ENCODE peak calls at places on chromosomes 16 and 17, in five cellular contexts. One of them, this sample, is unnamed.
A peak's percentile ranks its signal among the peaks of the same experiment; 100 is the strongest.

GRCh38 chr17:42672038-42672437 is 4.8 kb downstream of the PLEKHH3 start:
- DNase-seq in H1: no peak
- DNase-seq in SK-N-SH: no peak
- DNase-seq in GM12878: no peak
- DNase-seq in K562: no peak
- DNase-seq in this sample: no peak

GRCh38 chr17:51228177-51228576 is 31.7 kb downstream of the MBTD1 start:
- DNase-seq in H1: no peak
- DNase-seq in GM12878: no peak
- DNase-seq in SK-N-SH: no peak
- DNase-seq in K562: no peak
- DNase-seq in this sample: no peak

GRCh38 chr16:82653550-82654511 is 27.1 kb downstream of the CDH13 start:
- DNase-seq in K562: no peak
- DNase-seq in GM12878: peak; percentile 90
- DNase-seq in SK-N-SH: no peak
- DNase-seq in H1: no peak
- DNase-seq in this sample: peak; percentile 37

GRCh38 chr16:6861136-6861535 is 471.5 kb upstream of the RBFOX1 start:
- DNase-seq in H1: peak; percentile 13
- DNase-seq in K562: no peak
- DNase-seq in GM12878: no peak
- DNase-seq in SK-N-SH: no peak
- DNase-seq in this sample: no peak

GRCh38 chr17:56581635-56582605 is 11.6 kb upstream of the NOG start:
- DNase-seq in GM12878: no peak
- DNase-seq in K562: no peak
- DNase-seq in SK-N-SH: no peak
- DNase-seq in H1: no peak
- DNase-seq in this sample: no peak

GRCh38 chr17:43676471-43676870 is 14.7 kb upstream of the MEOX1 start:
- DNase-seq in SK-N-SH: no peak
- DNase-seq in GM12878: no peak
- DNase-seq in K562: no peak
- DNase-seq in H1: no peak
- DNase-seq in this sample: no peak

GRCh38 chr17:20256144-20256543 is 211.2 kb downstream of the LGALS9B start:
- DNase-seq in GM12878: no peak
- DNase-seq in H1: no peak
- DNase-seq in K562: no peak
- DNase-seq in SK-N-SH: no peak
- DNase-seq in this sample: no peak

GRCh38 chr17:52709724-52710123 is 551.2 kb upstream of the CA10 start:
- DNase-seq in H1: no peak
- DNase-seq in SK-N-SH: no peak
- DNase-seq in GM12878: no peak
- DNase-seq in K562: no peak
- DNase-seq in this sample: no peak

GRCh38 chr16:49268667-49269066 is 13.0 kb downstream of the CBLN1 start:
- DNase-seq in H1: no peak
- DNase-seq in K562: no peak
- DNase-seq in GM12878: no peak
- DNase-seq in SK-N-SH: no peak
- DNase-seq in this sample: no peak

DNA sequence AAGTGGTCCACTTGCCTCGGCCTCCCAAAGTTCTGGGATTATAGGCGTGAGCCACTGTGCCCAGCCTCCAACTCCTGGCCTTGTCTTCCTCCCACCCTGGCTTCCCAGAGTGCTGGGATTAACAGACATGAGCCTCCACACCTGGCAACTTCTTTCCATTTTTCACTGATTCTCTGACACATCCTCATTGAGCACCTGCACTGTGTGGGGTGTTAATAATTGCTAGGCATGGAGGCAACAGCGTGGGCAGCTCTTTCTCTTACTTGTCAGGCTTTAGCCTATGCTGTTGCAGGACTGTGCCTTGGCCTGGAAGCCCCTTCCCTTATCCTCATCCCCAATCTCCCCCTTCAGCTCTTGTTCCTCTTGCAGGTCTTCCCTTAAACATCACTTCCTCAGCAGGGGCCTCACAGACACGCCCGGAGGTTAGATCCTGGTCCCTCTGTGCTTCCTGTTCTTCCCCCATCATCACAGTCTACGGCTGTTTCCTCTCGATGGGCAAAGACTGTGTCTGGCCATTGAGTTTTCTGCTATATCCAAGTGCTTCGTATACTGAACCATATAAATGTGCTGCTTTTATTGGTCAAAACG is 7.9 kb downstream of the QPRT start:
- DNase-seq in SK-N-SH: no peak
- DNase-seq in K562: no peak
- DNase-seq in GM12878: no peak
- DNase-seq in H1: no peak
- DNase-seq in this sample: no peak
- H3K79me2 ChIP-seq in SK-N-SH: no peaks in the 10 kb centered on the region
- H3K79me2 ChIP-seq in K562: peaks cover 63% of the 10 kb centered on the region
- H3K79me2 ChIP-seq in GM12878: peaks cover 4% of the 10 kb centered on the region
- H3K79me2 ChIP-seq in H1: peaks cover 74% of the 10 kb centered on the region
- H3K79me2 ChIP-seq in this sample: no peaks in the 10 kb centered on the region

GRCh38 chr17:16977932-16978331 is 6.0 kb upstream of the TNFRSF13B start:
- DNase-seq in SK-N-SH: no peak
- DNase-seq in H1: no peak
- DNase-seq in GM12878: no peak
- DNase-seq in K562: no peak
- DNase-seq in this sample: no peak
- TF ChIP-seq RAD21 in SK-N-SH: no peak
- TF ChIP-seq RAD21 in H1: no peak
- TF ChIP-seq RAD21 in GM12878: no peak
- TF ChIP-seq RAD21 in K562: no peak
- TF ChIP-seq RAD21 in this sample: no peak

GRCh38 chr17:17950806-17951205 is 21.4 kb downstream of the TOM1L2 start:
- DNase-seq in H1: no peak
- DNase-seq in K562: no peak
- DNase-seq in GM12878: no peak
- DNase-seq in SK-N-SH: no peak
- DNase-seq in this sample: no peak

GRCh38 chr17:17952691-17953090 is 19.5 kb downstream of the TOM1L2 start:
- DNase-seq in K562: no peak
- DNase-seq in SK-N-SH: no peak
- DNase-seq in GM12878: no peak
- DNase-seq in H1: no peak
- DNase-seq in this sample: no peak

GRCh38 chr17:17957584-17957916 is 14.7 kb downstream of the TOM1L2 start:
- DNase-seq in H1: no peak
- DNase-seq in K562: no peak
- DNase-seq in SK-N-SH: no peak
- DNase-seq in GM12878: no peak
- DNase-seq in this sample: no peak

GRCh38 chr17:17951524-17951923 is 20.7 kb downstream of the TOM1L2 start:
- DNase-seq in SK-N-SH: no peak
- DNase-seq in K562: no peak
- DNase-seq in H1: no peak
- DNase-seq in GM12878: no peak
- DNase-seq in this sample: no peak

DNA sequence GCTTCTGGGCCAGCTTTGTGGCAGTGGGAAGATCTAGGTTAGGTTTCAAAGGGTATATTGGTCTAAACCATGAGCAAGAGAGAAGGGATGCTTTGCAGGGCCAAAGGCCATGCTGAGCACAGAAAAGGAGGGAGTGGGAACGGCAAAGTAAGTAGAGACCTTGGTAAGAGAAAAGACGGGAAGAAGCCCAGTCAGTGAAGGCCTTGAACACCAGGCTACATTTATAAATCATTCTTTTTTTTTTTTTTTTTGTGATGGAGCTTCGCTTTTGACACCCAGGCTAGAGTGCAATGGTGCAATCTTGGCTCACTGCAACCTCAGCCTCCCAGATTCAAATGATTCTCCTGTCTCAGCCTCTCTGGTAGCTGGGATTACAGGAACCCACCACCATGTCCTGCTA is 18.1 kb downstream of the TOM1L2 start:
- DNase-seq in SK-N-SH: no peak
- DNase-seq in GM12878: no peak
- DNase-seq in K562: no peak
- DNase-seq in H1: no peak
- DNase-seq in this sample: no peak
- H3K79me2 ChIP-seq in SK-N-SH: peaks cover 85% of the 10 kb centered on the region
- H3K79me2 ChIP-seq in GM12878: no peaks in the 10 kb centered on the region
- H3K79me2 ChIP-seq in K562: no peaks in the 10 kb centered on the region
- H3K79me2 ChIP-seq in H1: no peaks in the 10 kb centered on the region
- H3K79me2 ChIP-seq in this sample: peaks cover 6% of the 10 kb centered on the region

DNA sequence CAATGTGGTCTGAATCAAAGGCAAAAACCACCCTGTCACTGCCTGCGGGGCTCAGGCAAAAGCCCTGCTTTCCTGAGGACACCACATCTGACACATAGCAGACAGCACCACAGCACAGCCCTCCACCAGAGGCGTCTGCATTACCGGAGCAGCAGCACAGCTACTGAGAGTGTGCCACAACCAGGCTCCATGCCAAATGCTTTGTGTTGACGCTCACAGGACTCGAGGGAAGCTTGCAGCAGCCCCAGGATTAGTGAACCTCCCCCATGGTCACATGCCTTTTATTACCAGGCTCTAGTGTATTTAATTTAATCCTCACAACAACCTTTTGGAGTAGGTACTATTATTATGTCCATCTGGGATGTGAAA is 12.6 kb downstream of the ATPAF2 start:
- DNase-seq in SK-N-SH: peak; percentile 68
- DNase-seq in K562: no peak
- DNase-seq in H1: no peak
- DNase-seq in GM12878: no peak
- DNase-seq in this sample: no peak
- TF ChIP-seq RAD21 in SK-N-SH: peak; percentile 27
- TF ChIP-seq RAD21 in K562: no peak
- TF ChIP-seq RAD21 in H1: no peak
- TF ChIP-seq RAD21 in GM12878: no peak
- TF ChIP-seq RAD21 in this sample: no peak

GRCh38 chr17:47099451-47099986 is 89.6 kb downstream of the CDC27 start:
- DNase-seq in K562: no peak
- DNase-seq in SK-N-SH: no peak
- DNase-seq in H1: no peak
- DNase-seq in GM12878: no peak
- DNase-seq in this sample: no peak

GRCh38 chr17:47096343-47096742 is 92.8 kb downstream of the CDC27 start:
- DNase-seq in K562: no peak
- DNase-seq in GM12878: no peak
- DNase-seq in SK-N-SH: no peak
- DNase-seq in H1: no peak
- DNase-seq in this sample: no peak

GRCh38 chr17:47099987-47100711 is 88.9 kb downstream of the CDC27 start:
- DNase-seq in SK-N-SH: peak; percentile 94
- DNase-seq in K562: peak; percentile 85
- DNase-seq in GM12878: peak; percentile 74
- DNase-seq in H1: peak; percentile 44
- DNase-seq in this sample: peak; percentile 81

DNA sequence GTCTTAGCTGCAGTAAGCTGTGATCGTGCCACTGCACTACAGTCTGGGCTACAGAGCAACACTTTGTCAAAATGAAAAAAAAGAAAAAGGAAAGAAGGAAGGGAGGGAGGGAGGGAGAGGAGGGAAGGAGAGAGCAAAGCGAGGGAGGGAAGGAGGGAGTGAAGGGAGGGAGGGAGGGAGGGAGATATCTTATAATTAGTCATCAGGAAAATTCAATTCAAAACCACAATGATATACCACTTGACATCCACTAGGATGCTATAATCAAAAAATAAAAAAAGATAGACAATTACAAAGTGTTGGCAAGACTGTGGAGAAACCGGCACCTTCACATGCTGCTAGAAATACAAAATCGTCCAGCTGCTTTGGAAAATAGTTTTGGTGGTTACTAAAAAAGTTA is 93.8 kb downstream of the CDC27 start:
- DNase-seq in GM12878: no peak
- DNase-seq in H1: no peak
- DNase-seq in K562: no peak
- DNase-seq in SK-N-SH: no peak
- DNase-seq in this sample: no peak
- H3K79me2 ChIP-seq in GM12878: peaks cover 24% of the 10 kb centered on the region
- H3K79me2 ChIP-seq in H1: peaks cover 20% of the 10 kb centered on the region
- H3K79me2 ChIP-seq in K562: peaks cover 17% of the 10 kb centered on the region
- H3K79me2 ChIP-seq in SK-N-SH: peaks cover 76% of the 10 kb centered on the region
- H3K79me2 ChIP-seq in this sample: peaks cover 32% of the 10 kb centered on the region

DNA sequence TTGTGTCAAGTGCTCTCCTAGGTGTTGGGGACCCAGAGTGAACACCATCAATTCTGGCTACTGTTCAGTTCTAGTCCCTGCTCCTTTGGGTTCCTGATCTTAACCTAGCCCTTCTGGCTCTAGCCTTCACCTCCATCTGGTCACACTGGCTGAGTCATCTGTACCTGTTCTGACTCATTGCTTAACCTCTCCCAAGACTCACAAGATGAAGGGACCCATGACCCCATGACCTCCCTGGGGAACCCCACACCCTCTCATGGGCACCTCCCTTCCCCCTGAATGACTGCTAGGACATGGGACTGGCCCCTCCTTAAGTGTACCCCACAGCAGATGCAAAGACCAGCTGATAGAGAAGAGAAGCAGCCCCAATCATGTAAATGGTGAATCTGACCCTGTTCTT is 345.8 kb upstream of the CDH5 start:
- DNase-seq in SK-N-SH: no peak
- DNase-seq in K562: no peak
- DNase-seq in GM12878: no peak
- DNase-seq in H1: no peak
- DNase-seq in this sample: no peak
- TF ChIP-seq RAD21 in SK-N-SH: no peak
- TF ChIP-seq RAD21 in K562: no peak
- TF ChIP-seq RAD21 in GM12878: no peak
- TF ChIP-seq RAD21 in H1: no peak
- TF ChIP-seq RAD21 in this sample: no peak

This sample was measured in HCT116.